ENCODE peak calls at places on chromosomes 7 and 10, in eight cellular contexts. T is GM12878, F is uterus, U is upper lobe of left lung, Z is IMR-90, S is spleen, M is endothelial cell of umbilical vein, W is testis. J is an unnamed sample.

GRCh38 chr10:132298038-132298935 is 9.5 kb downstream of the STK32C start:
- DNase-seq in M (no peak), T (no peak), W (no peak), S (peak; percentile 64), U (no peak), F (no peak), Z (no peak), J (peak; percentile 9)

GRCh38 chr10:127612-128432 is 7.4 kb upstream of the ZMYND11 start:
- DNase-seq in U (no peak), T (peak; percentile 65), M (peak; percentile 77), Z (no peak), W (no peak), F (no peak), S (no peak), J (peak; percentile 58)

GRCh38 chr10:106255111-106255510 is 909.4 kb downstream of the SORCS1 start:
- DNase-seq in S (no peak), M (no peak), T (no peak), F (no peak), Z (no peak), U (no peak), W (no peak), J (no peak)

GRCh38 chr10:53843691-53844362 is 957.2 kb downstream of the PCDH15 start:
- DNase-seq in U (no peak), F (no peak), S (no peak), W (no peak), Z (no peak), M (peak; percentile 42), T (no peak), J (no peak)

GRCh38 chr10:921471-922414 is 9.8 kb downstream of the LARP4B start:
- DNase-seq in F (no peak), Z (peak; percentile 72), T (no peak), M (no peak), U (no peak), W (no peak), S (no peak), J (no peak)

GRCh38 chr7:2802504-2803341 is 41.4 kb downstream of the GNA12 start:
- DNase-seq in S (peak; percentile 23), F (no peak), M (peak; percentile 65), W (no peak), U (no peak), Z (peak; percentile 72), T (no peak), J (no peak)

GRCh38 chr7:54546081-54546985 is 4.2 kb downstream of the VSTM2A start:
- DNase-seq in W (peak; percentile 48), M (peak; percentile 2), F (no peak), U (peak; percentile 82), Z (no peak), S (peak; percentile 47), T (no peak), J (no peak)

GRCh38 chr7:29797112-29797944 is 9.0 kb upstream of the WIPF3 start:
- DNase-seq in Z (no peak), S (no peak), T (no peak), F (no peak), W (no peak), U (no peak), M (no peak), J (no peak)

GRCh38 chr7:21887353-21887752 is 58.3 kb downstream of the CDCA7L start:
- DNase-seq in T (no peak), W (no peak), M (no peak), Z (no peak), U (no peak), S (no peak), F (no peak), J (no peak)

GRCh38 chr7:152761116-152761748 is 1.7 kb downstream of the ACTR3B start:
- DNase-seq in W (no peak), S (no peak), T (no peak), Z (peak; percentile 73), M (no peak), U (no peak), F (no peak), J (no peak)

GRCh38 chr7:101597941-101598340 is 31.2 kb downstream of the MYL10 start:
- DNase-seq in M (no peak), S (peak; percentile 34), T (no peak), W (no peak), F (no peak), U (no peak), Z (no peak), J (no peak)

GRCh38 chr7:50801907-50802306 is 19.2 kb upstream of the GRB10 start:
- DNase-seq in U (no peak), W (no peak), S (no peak), M (no peak), T (no peak), Z (no peak), F (no peak), J (no peak)

GRCh38 chr10:13820591-13821377 is 234.0 kb downstream of the PRPF18 start:
- DNase-seq in W (no peak), M (no peak), F (no peak), U (peak; percentile 62), S (no peak), Z (no peak), T (no peak), J (no peak)

GRCh38 chr10:69468771-69469129 is 17.5 kb downstream of the TSPAN15 start:
- DNase-seq in T (no peak), Z (no peak), M (peak; percentile 69), W (no peak), S (no peak), U (no peak), F (no peak), J (no peak)

GRCh38 chr10:63698815-63699205 is 177.6 kb downstream of the REEP3 start:
- DNase-seq in Z (no peak), U (no peak), T (no peak), F (no peak), S (no peak), M (no peak), W (no peak), J (no peak)

GRCh38 chr7:114422478-114423217 is 8.0 kb downstream of the FOXP2 start:
- DNase-seq in M (no peak), Z (no peak), S (no peak), T (no peak), U (no peak), W (no peak), F (no peak), J (no peak)

GRCh38 chr10:14185501-14186045 is 145.2 kb downstream of the FRMD4A start:
- DNase-seq in U (no peak), T (peak; percentile 86), F (no peak), Z (peak; percentile 90), M (peak; percentile 33), S (no peak), W (peak; percentile 34), J (no peak)

GRCh38 chr7:29684787-29685650 is 121.3 kb upstream of the WIPF3 start:
- DNase-seq in W (peak; percentile 82), U (peak; percentile 97), M (peak; percentile 77), F (peak; percentile 75), T (no peak), Z (peak; percentile 50), S (peak; percentile 92), J (peak; percentile 89)

GRCh38 chr10:60099998-60100747 is 193.8 kb upstream of the CCDC6 start:
- DNase-seq in Z (peak; percentile 63), U (no peak), M (peak; percentile 61), T (no peak), W (no peak), F (no peak), S (no peak), J (no peak)

GRCh38 chr7:74269757-74270277 is 15.6 kb upstream of the RFC2 start:
- DNase-seq in F (peak; percentile 44), Z (peak; percentile 74), U (no peak), W (peak; percentile 68), M (peak; percentile 62), T (peak; percentile 74), S (peak; percentile 85), J (peak; percentile 83)

GRCh38 chr7:106793015-106793651 is 71.9 kb upstream of the PIK3CG start:
- DNase-seq in M (no peak), U (no peak), T (no peak), F (no peak), Z (peak; percentile 33), W (no peak), S (no peak), J (no peak)

GRCh38 chr10:23516530-23516929 is 77.7 kb downstream of the OTUD1 start:
- DNase-seq in S (no peak), M (no peak), U (no peak), Z (peak; percentile 12), W (no peak), F (no peak), T (no peak), J (peak; percentile 20)

GRCh38 chr7:51070163-51070562 is 246.4 kb downstream of the COBL start:
- DNase-seq in U (no peak), M (peak; percentile 70), Z (no peak), S (no peak), W (no peak), F (no peak), T (no peak), J (no peak)

GRCh38 chr10:28326516-28327493 is 23.9 kb upstream of the MPP7 start:
- DNase-seq in T (no peak), S (no peak), U (no peak), M (peak; percentile 68), Z (peak; percentile 63), F (peak; percentile 68), W (no peak), J (peak; percentile 57)

GRCh38 chr10:79098596-79099015 is 29.8 kb downstream of the ZMIZ1 start:
- DNase-seq in W (no peak), M (no peak), U (no peak), S (no peak), F (no peak), T (peak; percentile 57), Z (peak; percentile 54), J (no peak)

GRCh38 chr7:81014266-81014665 is 95.4 kb upstream of the SEMA3C start:
- DNase-seq in T (no peak), S (no peak), W (no peak), M (no peak), F (no peak), Z (peak; percentile 26), U (no peak), J (no peak)

GRCh38 chr7:80255656-80256055 is 121.0 kb downstream of the GNAI1 start:
- DNase-seq in W (no peak), S (no peak), T (no peak), Z (no peak), M (no peak), U (no peak), F (no peak), J (no peak)

GRCh38 chr7:132544025-132544424 is 32.2 kb downstream of the PLXNA4 start:
- DNase-seq in U (no peak), M (no peak), W (no peak), Z (no peak), S (no peak), F (no peak), T (no peak), J (no peak)
- TF ChIP-seq POLR2A in U (no peak), M (no peak), W (no peak), Z (no peak), S (no peak), F (no peak), T (no peak), J (no peak)

GRCh38 chr7:141557360-141557759 is 6.2 kb downstream of the AGK start:
- DNase-seq in W (no peak), U (no peak), F (no peak), M (no peak), S (no peak), Z (no peak), T (no peak), J (no peak)
- H3K27ac ChIP-seq in W (no peak overlapping the region), U (no peak overlapping the region), F (no peak overlapping the region), M (no peak overlapping the region), S (peak overlapping the region; percentile 69), Z (no peak overlapping the region), T (peak overlapping the region; percentile 74), J (no peak overlapping the region)

GRCh38 chr7:95915731-95916130 is 143.4 kb downstream of the DYNC1I1 start:
- DNase-seq in S (no peak), W (no peak), U (no peak), Z (no peak), M (no peak), T (no peak), F (no peak), J (no peak)
- H3K4me1 ChIP-seq in S (peaks cover 4% of the 10 kb centered on the region), W (no peaks in the 10 kb centered on the region), U (peaks cover 3% of the 10 kb centered on the region), Z (no peaks in the 10 kb centered on the region), M (no peaks in the 10 kb centered on the region), T (no peaks in the 10 kb centered on the region), F (no peaks in the 10 kb centered on the region), J (peaks cover 6% of the 10 kb centered on the region)

GRCh38 chr7:118305686-118306085 is 81.2 kb downstream of the ANKRD7 start:
- DNase-seq in T (no peak), Z (no peak), F (no peak), U (no peak), M (no peak), S (no peak), W (no peak), J (no peak)
- TF ChIP-seq POLR2A in T (no peak), Z (no peak), F (no peak), U (no peak), M (no peak), S (no peak), W (no peak), J (no peak)